ENCODE peak calls at places on chromosomes 13 and 19, in nine cellular contexts. F is suprapubic skin, L is Panc1, W is H1, G is esophagus muscularis mucosa, O is spleen, Q is GM23338, A is HCT116, Y is upper lobe of left lung. N is an unnamed sample. For H3K4me1, the result is how much of the 10 kb centered on the place peaks cover.

GRCh38 chr19:18366027-18366435 is 19.9 kb upstream of the GDF15 start:
- DNase-seq in F (no peak), L (no peak), W (no peak), G (no peak), O (no peak), Q (no peak), A (no peak), Y (no peak), N (no peak)

GRCh38 chr13:26867451-26868067 is 107.0 kb upstream of the GPR12 start:
- DNase-seq in F (no peak), L (no peak), W (peak), G (no peak), O (no peak), Q (peak), A (no peak), Y (no peak), N (no peak)

GRCh38 chr13:26021516-26021915 is 30.3 kb downstream of the SHISA2 start:
- DNase-seq in F (no peak), L (no peak), W (no peak), G (no peak), O (no peak), Q (no peak), A (no peak), Y (no peak), N (no peak)

GRCh38 chr19:16296713-16297112 is 27.9 kb upstream of the KLF2 start:
- DNase-seq in F (no peak), L (no peak), W (no peak), G (no peak), O (no peak), Q (no peak), A (peak), Y (no peak), N (no peak)

GRCh38 chr13:23288564-23288963 is 107.8 kb downstream of the SGCG start:
- DNase-seq in F (no peak), L (no peak), W (no peak), G (no peak), O (no peak), Q (no peak), A (no peak), Y (no peak), N (no peak)

GRCh38 chr19:18232540-18233223 is 6.4 kb upstream of the PDE4C start:
- DNase-seq in F (no peak), L (no peak), W (peak), G (no peak), O (no peak), Q (peak), A (no peak), Y (no peak), N (no peak)

GRCh38 chr19:52987221-52987620 is 24.5 kb upstream of the ZNF816 start:
- DNase-seq in F (no peak), L (no peak), W (no peak), G (no peak), O (no peak), Q (no peak), A (no peak), Y (no peak), N (no peak)

GRCh38 chr13:51912091-51912490 is 50.3 kb downstream of the CCDC70 start:
- DNase-seq in F (no peak), L (no peak), W (no peak), G (no peak), O (no peak), Q (no peak), A (no peak), Y (no peak), N (peak)

GRCh38 chr19:15923702-15924101 is 10.6 kb downstream of the CYP4F11 start:
- DNase-seq in F (no peak), L (no peak), W (no peak), G (no peak), O (no peak), Q (no peak), A (no peak), Y (no peak), N (no peak)

GRCh38 chr13:46039421-46040036 is 13.0 kb downstream of the ZC3H13 start:
- DNase-seq in F (no peak), L (no peak), W (no peak), G (no peak), O (no peak), Q (no peak), A (no peak), Y (no peak), N (no peak)

GRCh38 chr19:31459430-31459829 is 110.2 kb upstream of the TSHZ3 start:
- DNase-seq in F (no peak), L (no peak), W (no peak), G (no peak), O (no peak), Q (peak), A (no peak), Y (no peak), N (no peak)

GRCh38 chr13:60397693-60398437 is 845 bp downstream of the TDRD3 start:
- DNase-seq in F (peak), L (no peak), W (no peak), G (peak), O (peak), Q (peak), A (no peak), Y (peak), N (peak)

GRCh38 chr13:37457594-37457993 is 141.0 kb downstream of the POSTN start:
- DNase-seq in F (no peak), L (no peak), W (no peak), G (no peak), O (no peak), Q (no peak), A (no peak), Y (no peak), N (no peak)

GRCh38 chr13:99067160-99067985 is 89.5 kb upstream of the DOCK9 start:
- DNase-seq in F (no peak), L (peak), W (no peak), G (no peak), O (no peak), Q (no peak), A (peak), Y (no peak), N (no peak)

GRCh38 chr13:68304287-68304893 is 1074.3 kb upstream of the PCDH9 start:
- DNase-seq in F (no peak), L (peak), W (no peak), G (no peak), O (no peak), Q (peak), A (peak), Y (no peak), N (no peak)

GRCh38 chr19:19539738-19540703 is 2.0 kb downstream of the CILP2 start:
- DNase-seq in F (no peak), L (no peak), W (peak), G (no peak), O (peak), Q (peak), A (peak), Y (peak), N (peak)

GRCh38 chr13:40665061-40665753 is 1.2 kb downstream of the FOXO1 start:
- DNase-seq in F (no peak), L (no peak), W (peak), G (no peak), O (peak), Q (peak), A (no peak), Y (peak), N (peak)

GRCh38 chr13:64488731-64489130 is 2741.4 kb downstream of the PCDH9 start:
- DNase-seq in F (no peak), L (no peak), W (no peak), G (no peak), O (no peak), Q (no peak), A (no peak), Y (no peak), N (no peak)

GRCh38 chr13:20901668-20902437 is 693 bp downstream of the XPO4 start:
- DNase-seq in F (no peak), L (no peak), W (no peak), G (no peak), O (peak), Q (peak), A (peak), Y (peak), N (no peak)

GRCh38 chr19:21765151-21765550 is 2.2 kb downstream of the ZNF100 start:
- DNase-seq in F (no peak), L (no peak), W (no peak), G (no peak), O (no peak), Q (no peak), A (peak), Y (no peak), N (no peak)

GRCh38 chr19:52665529-52665928 is 27.4 kb upstream of the ZNF83 start:
- DNase-seq in F (no peak), L (peak), W (no peak), G (no peak), O (no peak), Q (no peak), A (peak), Y (no peak), N (no peak)

GRCh38 chr19:29532956-29533355 is 7.2 kb downstream of the VSTM2B start:
- DNase-seq in F (peak), L (no peak), W (no peak), G (no peak), O (peak), Q (no peak), A (no peak), Y (no peak), N (no peak)

GRCh38 chr13:114108141-114108761 is 24.2 kb downstream of the RASA3 start:
- DNase-seq in F (peak), L (no peak), W (no peak), G (no peak), O (peak), Q (no peak), A (no peak), Y (no peak), N (no peak)

GRCh38 chr19:55690109-55690768 is 15.2 kb downstream of the EPN1 start:
- DNase-seq in F (peak), L (no peak), W (no peak), G (no peak), O (peak), Q (no peak), A (no peak), Y (peak), N (no peak)

GRCh38 chr19:29667390-29667783 is 2.1 kb downstream of the PLEKHF1 start:
- DNase-seq in F (no peak), L (no peak), W (no peak), G (no peak), O (peak), Q (no peak), A (no peak), Y (no peak), N (no peak)

DNA sequence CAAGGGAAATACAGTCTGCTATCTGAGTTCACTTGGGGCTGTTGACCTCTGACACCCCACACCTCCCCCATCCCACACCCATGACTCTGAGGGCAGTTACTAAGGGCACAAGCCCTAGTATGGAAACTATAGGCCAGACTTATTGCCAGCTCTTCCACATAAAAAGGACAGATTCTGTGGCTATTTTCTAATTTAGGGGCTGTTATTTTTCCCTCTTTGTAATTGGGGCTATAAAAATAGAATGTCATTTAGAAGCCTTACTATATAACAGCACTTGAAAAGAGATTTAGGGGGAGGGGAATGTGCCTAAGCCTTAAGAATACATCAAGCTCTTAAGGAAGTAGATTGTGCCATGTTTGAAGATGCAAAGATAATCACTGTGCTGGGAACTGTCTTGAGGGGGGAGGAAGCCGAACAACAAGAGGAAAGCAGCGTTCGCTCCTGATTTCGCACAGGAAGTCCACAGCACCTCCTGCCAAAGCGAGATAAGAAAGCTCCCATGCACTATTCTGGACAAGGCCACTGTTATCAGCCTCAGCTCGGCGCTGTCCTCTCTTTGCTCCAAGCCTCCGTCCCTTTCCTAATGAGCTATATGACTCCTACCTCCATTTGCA is 86.6 kb downstream of the FLT1 start:
- DNase-seq in F (no peak), L (no peak), W (no peak), G (no peak), O (peak), Q (no peak), A (no peak), Y (no peak), N (no peak)
- TF ChIP-seq POLR2AphosphoS5 in F (peak), L (no peak), W (no peak), G (peak), O (peak), Q (no peak), A (no peak), Y (peak), N (peak)

GRCh38 chr13:39119422-39119821 is 81.2 kb downstream of the NHLRC3 start:
- DNase-seq in F (no peak), L (no peak), W (no peak), G (no peak), O (no peak), Q (no peak), A (no peak), Y (no peak), N (no peak)

GRCh38 chr13:39129253-39129652 is 91.0 kb downstream of the NHLRC3 start:
- DNase-seq in F (no peak), L (no peak), W (no peak), G (no peak), O (no peak), Q (no peak), A (no peak), Y (no peak), N (no peak)

DNA sequence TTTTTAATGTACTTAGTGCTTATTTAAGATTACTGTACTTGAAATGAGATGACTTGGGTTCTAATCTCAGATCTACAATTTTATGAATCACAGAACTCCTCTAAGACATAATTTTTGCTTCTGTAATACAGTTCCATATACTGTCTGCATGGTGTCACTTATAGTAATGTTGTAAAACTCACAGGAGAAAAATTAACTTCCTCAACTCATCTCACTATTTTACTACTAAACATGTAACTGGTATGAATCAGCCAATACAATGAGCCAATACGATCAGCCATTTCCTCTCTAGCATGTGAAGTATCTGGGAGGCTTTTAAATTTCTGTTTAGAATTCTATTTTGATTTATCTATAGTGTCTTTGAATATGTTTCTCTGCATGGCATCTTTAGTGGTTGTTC is 85.3 kb downstream of the NHLRC3 start:
- DNase-seq in F (no peak), L (no peak), W (no peak), G (no peak), O (no peak), Q (no peak), A (no peak), Y (no peak), N (no peak)
- H3K27ac ChIP-seq in F (no peak), L (no peak), W (no peak), G (no peak), O (no peak), Q (no peak), A (no peak), Y (no peak), N (no peak)

GRCh38 chr19:45094707-45095106 is 1.7 kb downstream of the PPP1R37 start:
- DNase-seq in F (no peak), L (no peak), W (no peak), G (no peak), O (no peak), Q (no peak), A (no peak), Y (no peak), N (no peak)

GRCh38 chr19:45097450-45097775 is 4.4 kb downstream of the PPP1R37 start:
- DNase-seq in F (no peak), L (no peak), W (no peak), G (no peak), O (no peak), Q (no peak), A (no peak), Y (no peak), N (no peak)

GRCh38 chr19:45097776-45098520 is 5.0 kb downstream of the PPP1R37 start:
- DNase-seq in F (peak), L (peak), W (no peak), G (no peak), O (no peak), Q (no peak), A (no peak), Y (no peak), N (peak)

GRCh38 chr19:45095496-45096413 is 2.8 kb downstream of the PPP1R37 start:
- DNase-seq in F (no peak), L (no peak), W (no peak), G (no peak), O (no peak), Q (no peak), A (no peak), Y (no peak), N (no peak)

DNA sequence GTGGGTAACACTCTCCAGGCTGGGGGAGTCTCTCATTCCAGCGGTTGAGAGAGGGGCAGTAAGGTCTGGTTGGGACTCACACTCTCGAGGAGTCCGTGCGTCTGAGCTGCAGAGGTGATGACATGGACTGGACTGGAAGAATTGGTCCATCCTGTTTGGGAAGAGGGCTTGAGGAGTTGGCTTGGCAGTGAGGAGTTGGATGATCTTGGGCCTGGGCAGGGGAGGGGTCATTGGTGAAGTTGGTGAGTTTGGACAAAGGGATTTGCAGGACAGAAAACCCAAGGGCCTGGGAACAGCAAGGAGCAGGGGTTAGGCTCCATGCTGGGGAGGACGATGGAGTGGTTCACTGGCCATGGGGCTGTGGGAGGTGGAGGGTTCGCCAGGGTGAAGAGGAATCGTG is 3.7 kb downstream of the PPP1R37 start:
- DNase-seq in F (no peak), L (no peak), W (no peak), G (no peak), O (no peak), Q (no peak), A (no peak), Y (no peak), N (no peak)
- H3K4me1 ChIP-seq in F (half or more), L (under half), W (under half), G (half or more), O (under half), Q (under half), A (under half), Y (half or more), N (under half)

GRCh38 chr19:50205681-50206138 is 2.3 kb downstream of the MYH14 start:
- DNase-seq in F (peak), L (no peak), W (peak), G (no peak), O (no peak), Q (peak), A (no peak), Y (peak), N (peak)
- TF ChIP-seq POLR2AphosphoS5 in F (no peak), L (no peak), W (no peak), G (no peak), O (no peak), Q (no peak), A (no peak), Y (no peak), N (no peak)

GRCh38 chr19:57771417-57771816 is 1.9 kb downstream of the ZNF586 start:
- DNase-seq in F (no peak), L (no peak), W (no peak), G (no peak), O (no peak), Q (no peak), A (no peak), Y (no peak), N (no peak)
- H3K27ac ChIP-seq in F (no peak), L (no peak), W (no peak), G (no peak), O (no peak), Q (no peak), A (no peak), Y (no peak), N (no peak)

GRCh38 chr13:101552286-101552685 is 99.8 kb downstream of the ITGBL1 start:
- DNase-seq in F (no peak), L (no peak), W (no peak), G (no peak), O (no peak), Q (no peak), A (no peak), Y (no peak), N (no peak)

GRCh38 chr13:101556676-101557121 is 104.2 kb downstream of the ITGBL1 start:
- DNase-seq in F (no peak), L (no peak), W (no peak), G (no peak), O (no peak), Q (no peak), A (no peak), Y (no peak), N (no peak)

GRCh38 chr13:101552797-101553196 is 100.3 kb downstream of the ITGBL1 start:
- DNase-seq in F (no peak), L (no peak), W (no peak), G (no peak), O (no peak), Q (no peak), A (no peak), Y (no peak), N (no peak)

GRCh38 chr13:101554420-101555125 is 102.1 kb downstream of the ITGBL1 start:
- DNase-seq in F (no peak), L (no peak), W (no peak), G (no peak), O (no peak), Q (no peak), A (no peak), Y (no peak), N (no peak)
- H3K4me1 ChIP-seq in F (under half), L (under half), W (under half), G (under half), O (under half), Q (under half), A (under half), Y (under half), N (under half)

GRCh38 chr19:4059493-4059880 is 7.2 kb downstream of the ZBTB7A start:
- DNase-seq in F (no peak), L (no peak), W (no peak), G (no peak), O (no peak), Q (no peak), A (no peak), Y (peak), N (no peak)

GRCh38 chr19:4059931-4060620 is 6.6 kb downstream of the ZBTB7A start:
- DNase-seq in F (peak), L (no peak), W (no peak), G (no peak), O (peak), Q (peak), A (no peak), Y (peak), N (no peak)

GRCh38 chr19:4060621-4061177 is 6.0 kb downstream of the ZBTB7A start:
- DNase-seq in F (no peak), L (no peak), W (no peak), G (no peak), O (peak), Q (no peak), A (no peak), Y (peak), N (no peak)

GRCh38 chr19:4058696-4059492 is 7.8 kb downstream of the ZBTB7A start:
- DNase-seq in F (no peak), L (no peak), W (no peak), G (no peak), O (peak), Q (peak), A (no peak), Y (peak), N (no peak)

GRCh38 chr19:4057913-4058695 is 8.6 kb downstream of the ZBTB7A start:
- DNase-seq in F (peak), L (no peak), W (no peak), G (peak), O (peak), Q (peak), A (peak), Y (peak), N (peak)
- TF ChIP-seq POLR2AphosphoS5 in F (no peak), L (no peak), W (no peak), G (peak), O (peak), Q (no peak), A (peak), Y (peak), N (peak)

DNA sequence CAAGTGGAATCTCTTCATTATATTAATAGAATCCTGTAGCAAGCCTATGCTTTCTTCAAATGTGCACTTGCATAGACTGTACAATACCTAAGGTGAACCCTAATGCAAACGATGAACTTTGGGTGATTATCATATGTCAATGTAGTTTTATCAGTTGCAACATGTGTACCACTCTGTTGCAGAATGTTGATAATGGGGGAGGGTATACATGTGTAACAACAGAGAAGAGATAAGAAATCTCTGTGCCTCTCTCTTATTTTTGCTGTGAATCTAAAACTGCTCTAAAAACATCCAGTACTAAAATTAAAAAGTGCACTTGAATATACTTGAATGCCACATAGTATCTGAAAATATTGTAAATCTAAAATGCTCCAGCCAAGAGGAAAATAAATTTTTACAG is 820.8 kb upstream of the MIR17HG start:
- DNase-seq in F (no peak), L (no peak), W (no peak), G (no peak), O (no peak), Q (no peak), A (no peak), Y (no peak), N (no peak)
- H3K27ac ChIP-seq in F (no peak), L (no peak), W (no peak), G (no peak), O (no peak), Q (no peak), A (no peak), Y (no peak), N (no peak)

N was measured in prostate gland.